ENCODE peak calls at places on chromosomes 3 and 15, in five cellular contexts. U, Z, W, I and K are unnamed samples.

GRCh38 chr3:16695710-16696109 is 90.5 kb upstream of the DAZL start:
- DNase-seq in W (no peak), Z (no peak), U (no peak), I (no peak), K (no peak)

GRCh38 chr15:76448755-76449154 is 112.2 kb downstream of the ISL2 start:
- DNase-seq in U (no peak), Z (no peak), W (no peak), I (no peak), K (no peak)

GRCh38 chr3:177229791-177230190 is 32.5 kb upstream of the TBL1XR1 start:
- DNase-seq in Z (no peak), W (no peak), U (no peak), I (no peak), K (no peak)

GRCh38 chr15:40695469-40695910 is 516 bp downstream of the RAD51 start:
- DNase-seq in W (no peak), U (no peak), Z (no peak), I (peak; percentile 26), K (no peak)

GRCh38 chr3:69410301-69410700 is 24.4 kb upstream of the FRMD4B start:
- DNase-seq in I (peak; percentile 38), Z (peak; percentile 41), U (peak; percentile 28), W (peak; percentile 85), K (peak; percentile 75)

GRCh38 chr3:123540285-123540684 is 44.6 kb downstream of the HACD2 start:
- DNase-seq in W (no peak), U (no peak), I (no peak), Z (no peak), K (no peak)

GRCh38 chr15:69797051-69797595 is 300.6 kb downstream of the TLE3 start:
- DNase-seq in W (no peak), Z (no peak), I (no peak), U (no peak), K (no peak)

GRCh38 chr3:145124886-145125285 is 1036.1 kb downstream of the PLOD2 start:
- DNase-seq in U (no peak), Z (no peak), W (no peak), I (no peak), K (no peak)

GRCh38 chr15:68704496-68705021 is 116.1 kb downstream of the ANP32A start:
- DNase-seq in I (no peak), W (peak; percentile 87), Z (no peak), U (no peak), K (no peak)

GRCh38 chr3:169189486-169189885 is 474.0 kb downstream of the MECOM start:
- DNase-seq in Z (no peak), U (no peak), I (no peak), W (no peak), K (no peak)

GRCh38 chr3:50516048-50516871 is 12.8 kb upstream of the CACNA2D2 start:
- DNase-seq in Z (no peak), W (peak; percentile 74), I (no peak), U (no peak), K (no peak)

GRCh38 chr15:40008061-40008460 is 30.9 kb downstream of the SRP14 start:
- DNase-seq in W (no peak), I (no peak), Z (no peak), U (no peak), K (no peak)

GRCh38 chr3:32884532-32885031 is 66.8 kb downstream of the TRIM71 start:
- DNase-seq in Z (no peak), W (no peak), I (no peak), U (no peak), K (no peak)

GRCh38 chr3:78344918-78345317 is 1305.0 kb downstream of the ROBO2 start:
- DNase-seq in W (no peak), I (no peak), U (no peak), Z (no peak), K (no peak)

GRCh38 chr3:183537295-183537730 is 18.2 kb downstream of the KLHL6 start:
- DNase-seq in I (no peak), Z (no peak), W (peak; percentile 32), U (no peak), K (peak; percentile 75)

GRCh38 chr15:99085413-99086326 is 19.2 kb upstream of the SYNM start:
- DNase-seq in U (no peak), W (no peak), Z (no peak), I (no peak), K (no peak)

GRCh38 chr3:12991861-12992281 is 81.4 kb downstream of the IQSEC1 start:
- DNase-seq in U (no peak), I (no peak), Z (no peak), W (no peak), K (no peak)

GRCh38 chr3:190384241-190384863 is 3.6 kb upstream of the CLDN16 start:
- DNase-seq in Z (no peak), W (peak; percentile 23), U (no peak), I (peak; percentile 91), K (no peak)

GRCh38 chr3:73716418-73716817 is 91.7 kb upstream of the PDZRN3 start:
- DNase-seq in I (no peak), Z (no peak), W (no peak), U (no peak), K (no peak)

GRCh38 chr15:70487380-70487725 is 276.0 kb downstream of the UACA start:
- DNase-seq in W (no peak), I (no peak), Z (no peak), U (no peak), K (no peak)

GRCh38 chr15:95277266-95277665 is 1045.9 kb downstream of the MCTP2 start:
- DNase-seq in U (no peak), W (no peak), I (no peak), Z (no peak), K (no peak)

GRCh38 chr3:46866720-46867549 is 3.7 kb upstream of the MYL3 start:
- DNase-seq in U (peak; percentile 68), I (peak; percentile 15), W (peak; percentile 90), Z (peak; percentile 82), K (peak; percentile 89)

GRCh38 chr15:90481023-90481422 is 48.7 kb upstream of the CRTC3 start:
- DNase-seq in U (no peak), W (no peak), Z (no peak), I (no peak), K (no peak)

GRCh38 chr15:68311859-68312557 is 34.5 kb downstream of the FEM1B start:
- DNase-seq in I (no peak), U (no peak), W (no peak), Z (no peak), K (peak; percentile 48)

GRCh38 chr3:149479621-149480325 is 5.3 kb downstream of the TM4SF4 start:
- DNase-seq in Z (no peak), W (no peak), U (no peak), I (no peak), K (no peak)

GRCh38 chr3:24684506-24685023 is 189.9 kb upstream of the THRB start:
- DNase-seq in W (no peak), U (no peak), I (no peak), Z (no peak), K (no peak)

GRCh38 chr15:75230524-75231371 is 27.4 kb upstream of the GOLGA6C start:
- DNase-seq in U (no peak), I (no peak), Z (no peak), W (no peak), K (peak; percentile 54)